ENCODE peak calls at places on chromosome 15, in ten cellular contexts. G, F, E, I, N, Y, V, P, U and S are unnamed samples.

GRCh38 chr15:52518487-52518886 is 10.2 kb downstream of the MYO5A start:
- DNase-seq in N (no peak), V (no peak), I (peak), P (no peak), G (no peak), E (no peak), Y (no peak), U (no peak), F (no peak), S (no peak)

GRCh38 chr15:58898150-58898680 is 35.3 kb downstream of the SLTM start:
- DNase-seq in Y (no peak), G (no peak), I (no peak), U (no peak), V (no peak), F (no peak), E (no peak), N (no peak), P (no peak), S (no peak)

GRCh38 chr15:32053717-32054116 is 23.4 kb downstream of the CHRNA7 start:
- DNase-seq in V (no peak), I (no peak), E (peak), G (no peak), Y (no peak), U (no peak), N (no peak), F (no peak), P (no peak), S (no peak)

GRCh38 chr15:99341786-99342185 is 90.5 kb downstream of the LRRC28 start:
- DNase-seq in F (no peak), V (no peak), P (peak), I (no peak), E (no peak), G (no peak), Y (no peak), U (no peak), N (no peak), S (no peak)

GRCh38 chr15:88255496-88256171 is 905 bp downstream of the NTRK3 start:
- DNase-seq in E (peak), U (peak), G (peak), N (peak), Y (peak), V (no peak), I (peak), F (no peak), P (no peak), S (peak)

GRCh38 chr15:49387471-49387870 is 35.6 kb upstream of the FGF7 start:
- DNase-seq in F (no peak), P (no peak), V (no peak), I (no peak), N (no peak), G (no peak), U (no peak), E (no peak), Y (no peak), S (no peak)

GRCh38 chr15:94346272-94346671 is 114.9 kb downstream of the MCTP2 start:
- DNase-seq in I (no peak), E (no peak), Y (no peak), G (no peak), V (no peak), U (no peak), N (peak), F (no peak), P (no peak), S (no peak)

GRCh38 chr15:80560601-80561025 is 134.5 kb upstream of the ABHD17C start:
- DNase-seq in P (no peak), G (no peak), F (no peak), E (no peak), U (no peak), I (no peak), N (no peak), Y (no peak), V (no peak), S (no peak)

GRCh38 chr15:61764141-61764540 is 296.1 kb downstream of the VPS13C start:
- DNase-seq in F (no peak), U (no peak), Y (no peak), G (no peak), I (no peak), N (no peak), E (no peak), V (no peak), P (no peak), S (no peak)

GRCh38 chr15:84151205-84151931 is 84.2 kb upstream of the GOLGA6L4 start:
- DNase-seq in G (no peak), P (no peak), I (peak), N (no peak), V (no peak), F (no peak), Y (peak), E (no peak), U (no peak), S (no peak)

GRCh38 chr15:74937226-74937601 is 659 bp downstream of the COX5A start:
- DNase-seq in E (no peak), F (no peak), G (no peak), I (no peak), N (no peak), U (no peak), Y (peak), V (no peak), P (no peak), S (no peak)

GRCh38 chr15:42140383-42141070 is 15.9 kb downstream of the PLA2G4F start:
- DNase-seq in E (no peak), Y (no peak), I (no peak), F (no peak), V (no peak), P (no peak), G (no peak), U (no peak), N (no peak), S (peak)

GRCh38 chr15:67185621-67186225 is 68.7 kb downstream of the AAGAB start:
- DNase-seq in E (no peak), G (no peak), F (no peak), N (peak), V (no peak), I (no peak), P (no peak), U (peak), Y (no peak), S (peak)

GRCh38 chr15:80991446-80991845 is 1.8 kb upstream of the MESD start:
- DNase-seq in U (no peak), Y (no peak), I (peak), P (peak), V (peak), E (no peak), F (no peak), G (no peak), N (peak), S (peak)

GRCh38 chr15:78206326-78207109 is 27.8 kb downstream of the ACSBG1 start:
- DNase-seq in U (no peak), P (no peak), Y (no peak), F (no peak), V (no peak), E (no peak), I (peak), G (no peak), N (no peak), S (peak)

GRCh38 chr15:81293728-81294500 is 30.0 kb downstream of the STARD5 start:
- DNase-seq in F (peak), I (no peak), P (peak), V (no peak), N (no peak), G (no peak), Y (no peak), E (no peak), U (peak), S (peak)